ENCODE peak calls at places on chromosome X, in four cellular contexts. J, I, C and R are unnamed samples.

GRCh38 chrX:134933248-134933647 is 57.5 kb upstream of the SMIM10 start:
- DNase-seq in J (no peak), I (no peak), C (no peak), R (no peak)

GRCh38 chrX:65644621-65645287 is 22.7 kb upstream of the MSN start:
- DNase-seq in J (peak; percentile 82), I (peak; percentile 80), C (peak; percentile 82), R (no peak)

GRCh38 chrX:16250296-16250695 is 83.0 kb downstream of the MAGEB17 start:
- DNase-seq in J (no peak), I (no peak), C (no peak), R (no peak)

GRCh38 chrX:29299689-29300088 is 712.4 kb downstream of the IL1RAPL1 start:
- DNase-seq in J (no peak), I (no peak), C (no peak), R (no peak)

GRCh38 chrX:9272166-9272565 is 192.7 kb upstream of the TBL1X start:
- DNase-seq in J (no peak), I (no peak), C (no peak), R (no peak)

GRCh38 chrX:21438792-21439191 is 64.6 kb downstream of the CNKSR2 start:
- DNase-seq in J (no peak), I (no peak), C (no peak), R (no peak)

GRCh38 chrX:41556958-41557357 is 109.8 kb downstream of the NYX start:
- DNase-seq in J (no peak), I (no peak), C (no peak), R (no peak)

GRCh38 chrX:9379697-9380551 is 84.9 kb upstream of the TBL1X start:
- DNase-seq in J (no peak), I (no peak), C (no peak), R (peak; percentile 12)

GRCh38 chrX:47235691-47236103 is 2.9 kb downstream of the USP11 start:
- DNase-seq in J (no peak), I (no peak), C (no peak), R (no peak)

GRCh38 chrX:47233333-47234113 is 714 bp downstream of the USP11 start:
- DNase-seq in J (peak; percentile 89), I (peak; percentile 95), C (peak; percentile 90), R (peak; percentile 85)

GRCh38 chrX:47232197-47232802 is 509 bp upstream of the USP11 start:
- DNase-seq in J (no peak), I (no peak), C (no peak), R (no peak)

GRCh38 chrX:47232803-47233332 is at the start of gene USP11:
- DNase-seq in J (no peak), I (peak; percentile 62), C (peak; percentile 46), R (no peak)

DNA sequence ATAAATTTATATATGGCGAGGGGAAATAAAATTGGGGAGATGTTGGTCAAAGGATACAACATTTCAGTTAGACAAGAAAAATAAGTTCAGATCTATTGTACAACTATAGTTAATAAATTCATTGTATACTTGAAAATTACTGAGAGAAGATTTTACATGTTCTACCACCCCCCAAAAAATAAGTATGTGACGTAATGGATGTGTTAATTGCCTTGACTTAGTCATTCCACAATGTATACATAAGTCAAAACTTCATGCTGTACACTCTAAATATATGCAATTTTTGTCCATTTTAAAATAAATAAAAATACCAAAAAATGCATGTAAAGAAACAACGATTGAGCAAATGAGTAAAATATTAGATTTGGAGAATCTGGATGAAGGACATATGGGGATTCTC is 1.8 kb downstream of the USP11 start:
- DNase-seq in J (no peak), I (no peak), C (no peak), R (no peak)
- H3K4me3 ChIP-seq in J (peak overlapping the region; percentile 65), I (peak overlapping the region; percentile 77), C (peak overlapping the region; percentile 71), R (peak overlapping the region; percentile 51)

GRCh38 chrX:153557618-153558017 is 40.2 kb downstream of the ATP2B3 start:
- DNase-seq in J (no peak), I (no peak), C (no peak), R (no peak)
- TF ChIP-seq CTCF in J (no peak), I (no peak), C (no peak), R (no peak)

DNA sequence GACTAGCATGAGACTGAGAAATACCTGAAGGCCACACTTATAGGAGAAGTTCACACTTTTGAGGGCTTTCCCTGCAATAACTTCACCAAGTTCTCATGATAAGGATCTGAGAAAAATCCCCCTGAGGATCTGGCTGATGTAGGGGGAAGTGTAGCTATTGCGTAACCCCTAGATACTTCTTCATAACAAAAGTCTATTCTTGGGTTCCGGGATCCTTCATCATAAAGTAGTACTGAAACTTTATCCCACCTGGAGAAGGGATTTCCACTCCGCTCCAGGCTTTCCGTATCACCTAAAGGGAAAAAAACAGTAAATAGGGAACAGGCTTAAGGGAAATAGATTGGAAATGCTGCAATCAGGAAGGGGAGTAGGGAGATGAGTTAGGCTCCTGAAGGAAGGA is 13.3 kb downstream of the USP27X start:
- DNase-seq in J (no peak), I (no peak), C (no peak), R (no peak)
- H3K27me3 ChIP-seq in J (no peaks in the 10 kb centered on the region), I (no peaks in the 10 kb centered on the region), C (no peaks in the 10 kb centered on the region), R (no peaks in the 10 kb centered on the region)

DNA sequence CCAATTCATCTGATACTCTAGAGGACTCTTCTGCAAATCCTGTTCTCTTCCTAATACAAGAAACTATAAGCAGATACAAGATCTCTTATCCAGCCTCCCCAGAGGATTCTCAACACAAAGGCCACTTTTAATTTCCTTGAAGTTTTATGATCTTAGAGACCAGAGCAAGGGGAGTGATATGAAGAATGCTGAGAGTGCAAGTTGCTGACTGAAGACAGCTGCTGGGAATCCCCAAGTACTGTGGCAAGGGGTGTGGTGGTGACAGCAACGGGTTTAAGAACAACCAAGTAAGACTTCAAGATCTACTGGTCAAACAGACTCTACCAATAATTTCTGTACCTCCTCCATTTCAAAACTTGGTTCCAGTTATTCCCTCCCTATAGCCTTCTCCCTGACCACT is 7.0 kb downstream of the AMMECR1 start:
- DNase-seq in J (no peak), I (no peak), C (no peak), R (no peak)
- H3K4me3 ChIP-seq in J (no peak overlapping the region), I (no peak overlapping the region), C (no peak overlapping the region), R (no peak overlapping the region)

GRCh38 chrX:2500681-2501151 is at the start of the genes DHRSX and ZBED1:
- DNase-seq in J (no peak), I (peak; percentile 77), C (peak; percentile 47), R (no peak)

GRCh38 chrX:2501246-2502102 is 698 bp upstream of the DHRSX start:
- DNase-seq in J (no peak), I (no peak), C (no peak), R (no peak)

GRCh38 chrX:2499507-2499906 is 1.3 kb downstream of the DHRSX start:
- DNase-seq in J (no peak), I (no peak), C (no peak), R (no peak)

GRCh38 chrX:2498781-2499302 is 1.9 kb downstream of the DHRSX start:
- DNase-seq in J (peak; percentile 35), I (no peak), C (no peak), R (no peak)

GRCh38 chrX:2500091-2500680 is 590 bp downstream of the DHRSX start:
- DNase-seq in J (no peak), I (peak; percentile 77), C (peak; percentile 46), R (no peak)
- TF ChIP-seq CTCF in J (peak; percentile 11), I (no peak), C (no peak), R (no peak)

DNA sequence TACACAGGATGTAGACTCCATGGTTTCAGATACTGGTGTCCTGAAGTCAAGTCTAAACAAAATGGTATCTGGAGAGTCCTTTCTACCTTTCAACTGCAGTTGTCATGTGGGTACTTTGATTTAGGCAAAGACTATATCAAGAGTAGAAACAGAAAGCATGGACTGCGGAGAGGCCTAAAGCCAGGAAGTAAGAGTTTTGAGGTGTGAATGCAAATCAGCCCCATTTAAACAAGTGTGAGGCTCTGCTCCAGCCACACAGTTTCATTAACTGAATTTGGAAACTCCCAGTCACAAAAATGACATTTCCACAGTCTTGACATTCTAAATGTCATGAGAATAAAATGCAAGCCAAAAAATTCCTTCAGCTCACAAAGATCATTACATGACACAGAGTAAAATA is 87.2 kb upstream of the MCF2 start:
- DNase-seq in J (no peak), I (no peak), C (no peak), R (no peak)
- H3K27me3 ChIP-seq in J (no peaks in the 10 kb centered on the region), I (no peaks in the 10 kb centered on the region), C (no peaks in the 10 kb centered on the region), R (no peaks in the 10 kb centered on the region)